ENCODE peak calls at places on chromosomes 16 and 17, in five cellular contexts. One of them, this sample, is unnamed.

GRCh38 chr17:2388705-2389099 is 12.2 kb downstream of the MNT start:
- DNase-seq in SK-N-SH: peak; percentile 38
- DNase-seq in K562: no peak
- DNase-seq in GM12878: no peak
- DNase-seq in HepG2: no peak
- DNase-seq in this sample: no peak

GRCh38 chr16:76676356-76676755 is 399.2 kb downstream of the CNTNAP4 start:
- DNase-seq in SK-N-SH: no peak
- DNase-seq in K562: no peak
- DNase-seq in GM12878: no peak
- DNase-seq in HepG2: no peak
- DNase-seq in this sample: no peak

GRCh38 chr16:19781196-19781595 is 63.1 kb downstream of the IQCK start:
- DNase-seq in SK-N-SH: no peak
- DNase-seq in K562: no peak
- DNase-seq in GM12878: no peak
- DNase-seq in HepG2: no peak
- DNase-seq in this sample: no peak

GRCh38 chr17:74452841-74453661 is 13.4 kb upstream of the CD300A start:
- DNase-seq in SK-N-SH: no peak
- DNase-seq in K562: no peak
- DNase-seq in GM12878: no peak
- DNase-seq in HepG2: no peak
- DNase-seq in this sample: no peak

GRCh38 chr16:53692146-53692545 is 11.5 kb downstream of the RPGRIP1L start:
- DNase-seq in SK-N-SH: no peak
- DNase-seq in K562: peak; percentile 36
- DNase-seq in GM12878: no peak
- DNase-seq in HepG2: no peak
- DNase-seq in this sample: no peak

GRCh38 chr16:53429221-53429943 is 4.9 kb upstream of the RBL2 start:
- DNase-seq in SK-N-SH: peak; percentile 48
- DNase-seq in K562: peak; percentile 60
- DNase-seq in GM12878: no peak
- DNase-seq in HepG2: no peak
- DNase-seq in this sample: no peak

GRCh38 chr17:9199474-9200196 is 178.3 kb downstream of the NTN1 start:
- DNase-seq in SK-N-SH: no peak
- DNase-seq in K562: no peak
- DNase-seq in GM12878: no peak
- DNase-seq in HepG2: no peak
- DNase-seq in this sample: no peak

GRCh38 chr16:58317608-58318152 is 22.9 kb upstream of the PRSS54 start:
- DNase-seq in SK-N-SH: no peak
- DNase-seq in K562: no peak
- DNase-seq in GM12878: no peak
- DNase-seq in HepG2: no peak
- DNase-seq in this sample: no peak

GRCh38 chr17:73319766-73320165 is 8.0 kb upstream of the CDC42EP4 start:
- DNase-seq in SK-N-SH: peak; percentile 31
- DNase-seq in K562: no peak
- DNase-seq in GM12878: no peak
- DNase-seq in HepG2: no peak
- DNase-seq in this sample: no peak

GRCh38 chr17:38711792-38712571 is 6.9 kb downstream of the MLLT6 start:
- DNase-seq in SK-N-SH: no peak
- DNase-seq in K562: no peak
- DNase-seq in GM12878: no peak
- DNase-seq in HepG2: no peak
- DNase-seq in this sample: no peak

GRCh38 chr16:1713933-1714332 is 7.9 kb downstream of the MAPK8IP3 start:
- DNase-seq in SK-N-SH: no peak
- DNase-seq in K562: no peak
- DNase-seq in GM12878: peak; percentile 39
- DNase-seq in HepG2: no peak
- DNase-seq in this sample: no peak

GRCh38 chr17:65332375-65332774 is 195.2 kb downstream of the RGS9 start:
- DNase-seq in SK-N-SH: no peak
- DNase-seq in K562: no peak
- DNase-seq in GM12878: no peak
- DNase-seq in HepG2: no peak
- DNase-seq in this sample: peak; percentile 50

GRCh38 chr17:348692-349425 is 3.7 kb downstream of the RPH3AL start:
- DNase-seq in SK-N-SH: no peak
- DNase-seq in K562: no peak
- DNase-seq in GM12878: no peak
- DNase-seq in HepG2: peak; percentile 81
- DNase-seq in this sample: no peak

GRCh38 chr17:37142294-37142944 is 193.7 kb downstream of the AATF start:
- DNase-seq in SK-N-SH: no peak
- DNase-seq in K562: no peak
- DNase-seq in GM12878: no peak
- DNase-seq in HepG2: no peak
- DNase-seq in this sample: no peak

GRCh38 chr16:31269541-31269940 is 9.8 kb downstream of the ITGAM start:
- DNase-seq in SK-N-SH: no peak
- DNase-seq in K562: no peak
- DNase-seq in GM12878: no peak
- DNase-seq in HepG2: no peak
- DNase-seq in this sample: no peak

GRCh38 chr17:81365148-81365600 is 30.1 kb upstream of the BAHCC1 start:
- DNase-seq in SK-N-SH: no peak
- DNase-seq in K562: peak; percentile 80
- DNase-seq in GM12878: no peak
- DNase-seq in HepG2: no peak
- DNase-seq in this sample: peak; percentile 72

GRCh38 chr16:2151188-2152091 is 3.0 kb downstream of the RAB26 start:
- DNase-seq in SK-N-SH: no peak
- DNase-seq in K562: peak; percentile 70
- DNase-seq in GM12878: no peak
- DNase-seq in HepG2: no peak
- DNase-seq in this sample: no peak

GRCh38 chr16:54750249-54750648 is 180.4 kb upstream of the IRX5 start:
- DNase-seq in SK-N-SH: no peak
- DNase-seq in K562: no peak
- DNase-seq in GM12878: no peak
- DNase-seq in HepG2: no peak
- DNase-seq in this sample: no peak

GRCh38 chr17:49016775-49017463 is 19.7 kb downstream of the IGF2BP1 start:
- DNase-seq in SK-N-SH: peak; percentile 73
- DNase-seq in K562: no peak
- DNase-seq in GM12878: no peak
- DNase-seq in HepG2: no peak
- DNase-seq in this sample: peak; percentile 76

GRCh38 chr16:54511181-54511731 is 224.7 kb upstream of the IRX3 start:
- DNase-seq in SK-N-SH: no peak
- DNase-seq in K562: no peak
- DNase-seq in GM12878: no peak
- DNase-seq in HepG2: no peak
- DNase-seq in this sample: no peak

GRCh38 chr17:68674271-68674925 is 73.2 kb upstream of the FAM20A start:
- DNase-seq in SK-N-SH: no peak
- DNase-seq in K562: no peak
- DNase-seq in GM12878: no peak
- DNase-seq in HepG2: no peak
- DNase-seq in this sample: no peak

GRCh38 chr16:85955566-85955965 is 56.6 kb downstream of the IRF8 start:
- DNase-seq in SK-N-SH: no peak
- DNase-seq in K562: no peak
- DNase-seq in GM12878: no peak
- DNase-seq in HepG2: no peak
- DNase-seq in this sample: no peak

GRCh38 chr17:40564883-40565744 is at the start of gene CCR7:
- DNase-seq in SK-N-SH: no peak
- DNase-seq in K562: peak; percentile 73
- DNase-seq in GM12878: no peak
- DNase-seq in HepG2: no peak
- DNase-seq in this sample: no peak

GRCh38 chr17:29570521-29570920 is 2.0 kb downstream of the TP53I13 start:
- DNase-seq in SK-N-SH: no peak
- DNase-seq in K562: no peak
- DNase-seq in GM12878: no peak
- DNase-seq in HepG2: no peak
- DNase-seq in this sample: no peak

DNA sequence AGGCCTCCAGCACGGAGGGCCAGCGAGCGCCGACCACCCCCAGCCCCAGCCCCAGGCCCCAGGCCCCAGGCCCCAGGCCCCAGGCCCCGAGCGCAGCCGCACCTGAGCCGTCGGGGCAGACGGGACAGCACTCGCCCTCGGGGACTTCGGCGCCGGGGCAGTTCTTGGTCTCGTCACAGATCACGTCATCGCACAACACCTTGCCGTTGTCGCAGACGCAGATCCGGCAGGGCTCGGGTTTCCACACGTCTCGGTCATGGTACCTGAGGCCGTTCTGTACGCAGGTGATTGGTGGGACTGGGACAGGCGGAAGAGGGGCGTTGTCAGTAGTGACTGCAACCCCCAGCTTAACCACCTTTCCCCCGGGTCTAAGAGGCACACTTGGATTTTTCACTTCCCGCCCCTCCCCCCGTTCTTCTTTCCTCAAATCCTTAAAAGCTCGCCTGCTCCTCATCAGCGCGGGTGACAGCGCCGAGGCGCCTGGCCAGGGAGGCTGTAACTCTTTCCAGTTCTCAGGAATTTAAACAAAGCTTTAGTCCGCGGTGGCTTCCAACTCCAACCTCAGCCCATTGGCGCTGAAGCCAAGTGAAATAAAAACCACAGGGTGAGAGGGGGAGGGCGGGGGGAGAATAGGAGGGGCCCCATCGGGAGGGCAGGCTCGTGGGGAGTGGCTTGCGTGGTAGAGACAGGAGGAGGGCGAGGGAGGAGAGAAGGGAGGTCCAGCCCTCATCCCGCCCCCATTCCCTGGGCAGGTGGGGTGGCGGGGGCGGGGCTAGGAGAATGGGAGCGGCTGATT is 1.6 kb downstream of the COL1A1 start:
- DNase-seq in SK-N-SH: peak; percentile 89
- DNase-seq in K562: peak; percentile 87
- DNase-seq in GM12878: no peak
- DNase-seq in HepG2: peak; percentile 64
- DNase-seq in this sample: peak; percentile 96
- H3K9ac ChIP-seq in SK-N-SH: peak overlapping the region; percentile 99
- H3K9ac ChIP-seq in K562: peak overlapping the region; percentile 74
- H3K9ac ChIP-seq in GM12878: no peak overlapping the region
- H3K9ac ChIP-seq in HepG2: no peak overlapping the region
- H3K9ac ChIP-seq in this sample: peak overlapping the region; percentile 68

DNA sequence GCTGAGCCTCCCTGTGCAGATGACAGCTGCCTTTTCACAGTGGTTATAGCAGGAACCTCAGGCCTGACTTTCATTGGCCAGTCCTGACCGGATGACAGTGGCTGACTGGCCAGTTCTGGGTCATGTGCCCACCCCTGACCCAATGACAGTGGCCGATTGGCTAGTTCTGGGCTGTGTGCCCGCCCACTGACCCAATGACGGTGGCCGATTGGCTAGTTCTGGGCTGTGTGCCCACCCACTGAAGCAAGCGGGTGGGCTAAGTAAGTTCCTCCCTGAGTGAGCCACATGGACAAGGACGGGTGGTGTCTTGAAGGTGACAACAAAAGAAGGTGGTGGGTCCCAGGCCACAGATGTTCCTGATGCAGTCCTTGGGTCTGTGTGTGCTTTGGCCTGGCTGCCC is 9.5 kb downstream of the DEF8 start:
- DNase-seq in SK-N-SH: peak; percentile 93
- DNase-seq in K562: peak; percentile 44
- DNase-seq in GM12878: no peak
- DNase-seq in HepG2: peak; percentile 54
- DNase-seq in this sample: peak; percentile 40
- TF ChIP-seq ZBTB33 in SK-N-SH: no peak
- TF ChIP-seq ZBTB33 in K562: no peak
- TF ChIP-seq ZBTB33 in GM12878: no peak
- TF ChIP-seq ZBTB33 in HepG2: no peak
- TF ChIP-seq ZBTB33 in this sample: no peak

DNA sequence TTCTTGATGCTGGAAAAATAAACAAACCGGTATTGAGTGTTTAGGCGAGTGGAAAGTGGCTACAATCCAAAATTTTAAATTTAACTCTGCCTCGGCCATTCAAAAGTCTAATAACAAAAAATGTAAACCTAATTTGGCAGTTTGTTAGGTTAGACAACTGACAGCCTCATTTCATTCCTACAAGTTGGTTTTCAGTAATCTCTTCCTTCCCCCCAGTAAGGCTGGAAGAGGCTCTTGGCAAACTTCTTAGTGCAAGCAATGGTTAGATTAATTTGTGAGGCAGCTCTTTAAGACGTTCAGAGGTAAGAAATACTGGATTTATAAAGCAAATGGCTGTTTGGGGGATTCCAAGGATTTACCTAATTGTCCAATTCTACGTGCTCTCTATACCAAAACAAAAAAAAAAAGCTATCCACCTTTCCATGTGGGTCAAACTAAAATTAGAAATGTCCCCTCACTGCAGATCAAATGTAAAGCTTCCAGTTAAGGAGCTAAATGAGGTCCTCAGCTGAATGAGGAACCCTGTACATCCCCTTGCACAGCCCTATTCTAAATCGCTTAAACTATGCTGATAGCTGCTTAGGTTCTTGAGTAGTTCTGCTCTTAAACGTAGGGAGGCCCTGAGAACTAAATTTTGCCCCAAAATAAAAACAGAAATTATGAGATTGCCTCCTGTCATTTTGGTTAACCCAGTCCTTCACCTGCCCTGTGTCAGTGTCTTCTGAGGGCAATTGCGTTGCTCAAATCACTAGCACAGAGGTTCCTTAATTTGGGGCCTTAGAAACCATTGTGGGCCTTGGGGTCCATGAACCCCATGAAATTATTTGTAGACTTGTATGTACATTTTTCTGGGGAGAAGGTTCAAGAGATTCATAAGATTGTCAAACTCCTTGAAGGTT is 2.9 kb downstream of the HEXIM1 start:
- DNase-seq in SK-N-SH: no peak
- DNase-seq in K562: no peak
- DNase-seq in GM12878: no peak
- DNase-seq in HepG2: no peak
- DNase-seq in this sample: no peak
- H3K9ac ChIP-seq in SK-N-SH: peak overlapping the region; percentile 82
- H3K9ac ChIP-seq in K562: peak overlapping the region; percentile 32
- H3K9ac ChIP-seq in GM12878: peak overlapping the region; percentile 69
- H3K9ac ChIP-seq in HepG2: peak overlapping the region; percentile 85
- H3K9ac ChIP-seq in this sample: peak overlapping the region; percentile 89

DNA sequence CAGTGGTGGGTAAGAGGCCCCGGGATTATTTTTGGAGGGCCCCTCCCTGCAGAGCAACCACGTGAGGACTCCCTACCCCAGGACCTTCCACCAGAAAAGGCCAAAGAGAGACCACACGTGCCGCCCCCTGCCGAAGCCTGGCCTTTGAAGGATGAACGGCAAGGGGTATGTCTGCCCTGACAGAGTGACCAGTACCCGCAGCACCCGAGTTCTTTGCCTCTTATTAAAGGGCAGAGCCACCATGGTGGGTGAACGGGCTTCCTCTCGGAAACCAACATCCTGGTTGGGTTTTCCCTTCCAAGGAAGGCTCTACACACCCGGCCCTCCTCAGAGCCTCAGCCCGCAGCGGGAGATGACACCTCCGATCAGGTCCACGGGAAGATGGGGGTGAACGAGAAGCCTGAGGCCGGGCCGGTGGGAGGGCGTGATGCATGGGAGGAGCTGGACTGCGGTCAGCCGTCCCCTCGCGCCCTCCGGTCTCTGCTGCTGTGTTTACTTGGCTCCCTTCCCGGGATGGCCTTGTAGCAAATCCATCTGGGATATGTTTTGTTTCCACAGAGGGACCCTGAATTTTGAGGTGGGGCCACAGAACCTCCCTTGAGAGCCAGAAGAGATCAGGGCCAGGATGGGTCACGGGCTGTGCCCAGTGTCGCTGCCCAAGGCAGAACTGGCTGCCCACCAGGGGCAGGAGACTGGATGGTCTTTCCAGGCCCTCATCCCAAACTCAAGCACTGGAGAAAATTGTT is 49.1 kb downstream of the TBC1D16 start:
- DNase-seq in SK-N-SH: peak; percentile 94
- DNase-seq in K562: no peak
- DNase-seq in GM12878: no peak
- DNase-seq in HepG2: peak; percentile 94
- DNase-seq in this sample: no peak
- TF ChIP-seq ZBTB33 in SK-N-SH: no peak
- TF ChIP-seq ZBTB33 in K562: no peak
- TF ChIP-seq ZBTB33 in GM12878: no peak
- TF ChIP-seq ZBTB33 in HepG2: peak; percentile 17
- TF ChIP-seq ZBTB33 in this sample: no peak

This sample was measured in HCT116.